ENCODE peak calls at places on chromosomes 16 and 17, in seven cellular contexts. One of them, this sample, is unnamed.

GRCh38 chr17:9672691-9673090 is 27.4 kb downstream of the USP43 start:
- DNase-seq in lung: no peak
- DNase-seq in heart left ventricle: no peak
- DNase-seq in right lobe of liver: no peak
- DNase-seq in CD4-positive, alpha-beta memory T cell: no peak
- DNase-seq in aorta: no peak
- DNase-seq in Caco-2: peak; percentile 38
- DNase-seq in this sample: no peak

GRCh38 chr17:82434216-82434565 is 15.8 kb upstream of the OGFOD3 start:
- DNase-seq in aorta: peak; percentile 54
- DNase-seq in lung: no peak
- DNase-seq in CD4-positive, alpha-beta memory T cell: no peak
- DNase-seq in Caco-2: no peak
- DNase-seq in right lobe of liver: no peak
- DNase-seq in heart left ventricle: no peak
- DNase-seq in this sample: no peak

GRCh38 chr17:59791603-59792457 is 84.4 kb downstream of the VMP1 start:
- DNase-seq in Caco-2: no peak
- DNase-seq in lung: no peak
- DNase-seq in CD4-positive, alpha-beta memory T cell: no peak
- DNase-seq in aorta: no peak
- DNase-seq in right lobe of liver: no peak
- DNase-seq in heart left ventricle: no peak
- DNase-seq in this sample: no peak

GRCh38 chr17:31696184-31696602 is 162.9 kb downstream of the COPRS start:
- DNase-seq in Caco-2: peak; percentile 72
- DNase-seq in lung: peak; percentile 50
- DNase-seq in heart left ventricle: peak; percentile 92
- DNase-seq in aorta: peak; percentile 92
- DNase-seq in CD4-positive, alpha-beta memory T cell: no peak
- DNase-seq in right lobe of liver: peak; percentile 69
- DNase-seq in this sample: peak; percentile 61

GRCh38 chr16:88582912-88583575 is 12.8 kb downstream of the ZC3H18 start:
- DNase-seq in CD4-positive, alpha-beta memory T cell: no peak
- DNase-seq in Caco-2: no peak
- DNase-seq in aorta: no peak
- DNase-seq in lung: no peak
- DNase-seq in right lobe of liver: no peak
- DNase-seq in heart left ventricle: no peak
- DNase-seq in this sample: no peak

GRCh38 chr17:45923511-45924268 is 29.3 kb downstream of the MAPT start:
- DNase-seq in heart left ventricle: no peak
- DNase-seq in aorta: no peak
- DNase-seq in Caco-2: no peak
- DNase-seq in lung: no peak
- DNase-seq in CD4-positive, alpha-beta memory T cell: no peak
- DNase-seq in right lobe of liver: no peak
- DNase-seq in this sample: peak; percentile 65

GRCh38 chr16:19804538-19805323 is 79.9 kb downstream of the GPRC5B start:
- DNase-seq in right lobe of liver: no peak
- DNase-seq in CD4-positive, alpha-beta memory T cell: peak; percentile 48
- DNase-seq in Caco-2: no peak
- DNase-seq in heart left ventricle: peak; percentile 84
- DNase-seq in aorta: peak; percentile 81
- DNase-seq in lung: peak; percentile 59
- DNase-seq in this sample: peak; percentile 43

GRCh38 chr17:17849863-17850373 is 13.1 kb upstream of the SREBF1 start:
- DNase-seq in Caco-2: no peak
- DNase-seq in aorta: peak; percentile 79
- DNase-seq in right lobe of liver: no peak
- DNase-seq in lung: no peak
- DNase-seq in CD4-positive, alpha-beta memory T cell: peak; percentile 80
- DNase-seq in heart left ventricle: peak; percentile 61
- DNase-seq in this sample: peak; percentile 83

DNA sequence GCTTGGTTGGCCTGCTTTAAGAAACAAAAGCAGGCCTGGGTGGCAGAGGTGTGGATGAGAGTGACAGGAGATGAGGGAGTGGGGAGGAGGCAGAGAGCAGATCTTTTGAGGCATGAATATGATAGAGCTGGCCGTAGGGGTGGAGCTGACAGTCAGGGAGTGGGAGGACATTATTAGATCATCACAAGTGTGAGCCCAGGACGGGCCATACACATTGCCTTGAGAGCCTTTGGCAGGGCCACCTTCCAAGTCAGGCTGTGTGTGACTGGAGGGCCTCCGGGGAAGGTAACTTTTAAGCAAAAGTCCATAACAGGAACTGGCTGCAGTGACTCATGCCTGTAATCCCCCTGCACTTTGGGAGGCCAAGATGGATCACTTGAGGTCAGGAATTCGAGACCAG is 26.3 kb downstream of the GINS3 start:
- DNase-seq in Caco-2: peak; percentile 14
- DNase-seq in CD4-positive, alpha-beta memory T cell: no peak
- DNase-seq in heart left ventricle: peak; percentile 89
- DNase-seq in right lobe of liver: no peak
- DNase-seq in lung: no peak
- DNase-seq in aorta: no peak
- DNase-seq in this sample: peak; percentile 67
- H3K4me1 ChIP-seq in Caco-2: no peaks in the 10 kb centered on the region
- H3K4me1 ChIP-seq in CD4-positive, alpha-beta memory T cell: no peaks in the 10 kb centered on the region
- H3K4me1 ChIP-seq in heart left ventricle: no peaks in the 10 kb centered on the region
- H3K4me1 ChIP-seq in right lobe of liver: no peaks in the 10 kb centered on the region
- H3K4me1 ChIP-seq in lung: no peaks in the 10 kb centered on the region
- H3K4me1 ChIP-seq in aorta: no peaks in the 10 kb centered on the region
- H3K4me1 ChIP-seq in this sample: peaks cover 23% of the 10 kb centered on the region

GRCh38 chr17:79028496-79029326 is 4.7 kb downstream of the C1QTNF1 start:
- DNase-seq in aorta: peak; percentile 32
- DNase-seq in CD4-positive, alpha-beta memory T cell: no peak
- DNase-seq in heart left ventricle: no peak
- DNase-seq in lung: no peak
- DNase-seq in right lobe of liver: no peak
- DNase-seq in Caco-2: peak; percentile 32
- DNase-seq in this sample: no peak

GRCh38 chr17:79029327-79030009 is 5.5 kb downstream of the C1QTNF1 start:
- DNase-seq in heart left ventricle: no peak
- DNase-seq in lung: no peak
- DNase-seq in aorta: no peak
- DNase-seq in CD4-positive, alpha-beta memory T cell: no peak
- DNase-seq in right lobe of liver: no peak
- DNase-seq in Caco-2: peak; percentile 11
- DNase-seq in this sample: no peak

GRCh38 chr17:79026345-79027273 is 2.6 kb downstream of the C1QTNF1 start:
- DNase-seq in right lobe of liver: no peak
- DNase-seq in lung: no peak
- DNase-seq in aorta: peak; percentile 50
- DNase-seq in CD4-positive, alpha-beta memory T cell: no peak
- DNase-seq in Caco-2: peak; percentile 75
- DNase-seq in heart left ventricle: peak; percentile 82
- DNase-seq in this sample: peak; percentile 34

GRCh38 chr17:79027925-79028491 is 4.0 kb downstream of the C1QTNF1 start:
- DNase-seq in lung: no peak
- DNase-seq in right lobe of liver: no peak
- DNase-seq in CD4-positive, alpha-beta memory T cell: no peak
- DNase-seq in Caco-2: peak; percentile 30
- DNase-seq in aorta: peak; percentile 83
- DNase-seq in heart left ventricle: no peak
- DNase-seq in this sample: no peak

DNA sequence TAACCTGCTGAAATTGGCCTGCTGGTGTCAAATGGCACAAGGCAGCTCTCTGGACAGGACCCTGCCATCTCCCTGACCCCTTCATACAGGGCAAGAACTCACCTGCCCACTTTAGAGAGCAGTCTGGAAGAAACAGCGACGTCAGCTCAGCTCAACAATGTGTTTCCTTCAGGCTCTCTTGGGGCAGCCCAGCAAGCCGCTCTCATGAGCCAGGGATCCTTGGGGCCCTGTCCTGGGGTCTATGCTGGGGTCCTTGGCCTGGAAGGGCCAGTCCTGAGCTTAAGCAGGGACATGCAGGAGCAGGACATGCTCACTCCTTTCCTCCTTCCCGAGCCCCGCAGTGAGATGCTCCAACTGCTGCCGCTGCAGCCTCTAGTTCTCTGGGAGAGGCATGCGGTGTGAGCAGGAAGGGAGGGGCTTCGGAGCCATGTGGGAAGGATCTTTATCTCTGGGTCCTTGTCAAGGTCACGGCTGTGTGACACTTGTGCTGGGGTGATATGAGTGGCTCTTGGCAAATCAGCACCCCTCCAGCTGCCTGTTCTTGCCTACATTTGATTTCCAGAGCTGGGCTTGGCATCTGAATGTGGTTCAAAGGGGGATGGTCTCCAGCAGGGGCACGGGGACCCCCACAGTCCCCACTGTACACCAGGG is 3.4 kb downstream of the C1QTNF1 start:
- DNase-seq in right lobe of liver: no peak
- DNase-seq in CD4-positive, alpha-beta memory T cell: no peak
- DNase-seq in Caco-2: peak; percentile 71
- DNase-seq in lung: no peak
- DNase-seq in heart left ventricle: peak; percentile 71
- DNase-seq in aorta: peak; percentile 52
- DNase-seq in this sample: no peak
- H3K4me1 ChIP-seq in right lobe of liver: no peaks in the 10 kb centered on the region
- H3K4me1 ChIP-seq in CD4-positive, alpha-beta memory T cell: peaks cover 13% of the 10 kb centered on the region
- H3K4me1 ChIP-seq in Caco-2: peaks cover 44% of the 10 kb centered on the region
- H3K4me1 ChIP-seq in lung: peaks cover 10% of the 10 kb centered on the region
- H3K4me1 ChIP-seq in heart left ventricle: peaks cover 4% of the 10 kb centered on the region
- H3K4me1 ChIP-seq in aorta: no peaks in the 10 kb centered on the region
- H3K4me1 ChIP-seq in this sample: peaks cover 47% of the 10 kb centered on the region

DNA sequence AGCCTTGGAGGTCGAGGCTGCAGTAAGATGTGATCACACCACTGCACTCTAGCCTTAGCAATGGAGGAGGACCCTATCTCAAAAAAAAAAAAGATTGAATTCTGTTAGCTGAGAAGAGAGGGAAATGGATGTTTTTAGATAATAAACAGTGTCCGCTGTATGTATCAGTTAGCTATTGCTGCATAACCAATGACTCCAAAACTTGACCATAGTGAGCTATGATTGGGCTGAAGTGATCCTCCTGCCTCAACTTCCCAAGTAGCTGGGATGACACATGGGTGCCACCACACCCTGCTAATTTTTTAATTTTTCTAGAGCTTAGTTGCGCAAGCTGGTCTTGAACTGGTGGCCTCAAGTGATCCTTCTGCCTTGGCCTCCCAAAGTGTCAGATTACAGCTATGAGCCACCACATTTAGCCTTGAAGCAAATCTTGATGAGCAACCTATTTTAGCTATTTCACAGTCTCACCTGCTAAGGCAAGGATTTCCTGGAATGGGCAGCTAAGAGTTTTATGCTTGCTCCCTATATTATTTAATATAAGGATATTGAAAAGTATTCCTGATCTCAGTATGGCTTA is 68.3 kb upstream of the ATF7IP2 start:
- DNase-seq in aorta: no peak
- DNase-seq in CD4-positive, alpha-beta memory T cell: no peak
- DNase-seq in right lobe of liver: no peak
- DNase-seq in lung: no peak
- DNase-seq in Caco-2: no peak
- DNase-seq in heart left ventricle: no peak
- DNase-seq in this sample: no peak
- H3K4me1 ChIP-seq in aorta: no peaks in the 10 kb centered on the region
- H3K4me1 ChIP-seq in CD4-positive, alpha-beta memory T cell: peaks cover 8% of the 10 kb centered on the region
- H3K4me1 ChIP-seq in right lobe of liver: no peaks in the 10 kb centered on the region
- H3K4me1 ChIP-seq in lung: no peaks in the 10 kb centered on the region
- H3K4me1 ChIP-seq in Caco-2: peaks cover 50% of the 10 kb centered on the region
- H3K4me1 ChIP-seq in heart left ventricle: no peaks in the 10 kb centered on the region
- H3K4me1 ChIP-seq in this sample: no peaks in the 10 kb centered on the region

DNA sequence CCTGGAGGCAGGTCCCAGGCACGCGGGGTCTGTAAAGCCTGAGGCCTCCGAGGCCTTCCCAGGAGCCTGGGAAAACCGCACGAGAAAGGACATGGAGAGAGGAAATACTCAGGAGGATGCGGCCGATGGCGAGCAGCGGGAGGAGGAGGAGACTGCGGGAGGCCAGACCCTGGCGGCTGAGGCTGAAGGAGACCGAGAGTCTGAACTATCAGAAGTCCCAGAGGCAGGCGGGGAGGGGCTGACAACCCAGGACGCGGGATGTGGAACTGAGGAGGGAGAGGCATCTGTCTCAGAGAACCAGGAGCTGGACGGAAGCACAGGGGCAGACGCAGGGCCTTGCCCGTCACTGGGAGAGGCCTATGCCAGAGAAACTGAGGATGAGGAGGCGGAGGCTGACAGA is 2.4 kb downstream of the APOBR start:
- DNase-seq in lung: no peak
- DNase-seq in heart left ventricle: no peak
- DNase-seq in CD4-positive, alpha-beta memory T cell: no peak
- DNase-seq in right lobe of liver: no peak
- DNase-seq in Caco-2: no peak
- DNase-seq in aorta: no peak
- DNase-seq in this sample: no peak
- H3K4me1 ChIP-seq in lung: no peaks in the 10 kb centered on the region
- H3K4me1 ChIP-seq in heart left ventricle: no peaks in the 10 kb centered on the region
- H3K4me1 ChIP-seq in CD4-positive, alpha-beta memory T cell: peaks cover 52% of the 10 kb centered on the region
- H3K4me1 ChIP-seq in right lobe of liver: no peaks in the 10 kb centered on the region
- H3K4me1 ChIP-seq in Caco-2: no peaks in the 10 kb centered on the region
- H3K4me1 ChIP-seq in aorta: no peaks in the 10 kb centered on the region
- H3K4me1 ChIP-seq in this sample: no peaks in the 10 kb centered on the region

GRCh38 chr16:48592839-48593429 is 17.0 kb downstream of the N4BP1 start:
- DNase-seq in aorta: no peak
- DNase-seq in Caco-2: no peak
- DNase-seq in heart left ventricle: no peak
- DNase-seq in lung: no peak
- DNase-seq in right lobe of liver: no peak
- DNase-seq in CD4-positive, alpha-beta memory T cell: no peak
- DNase-seq in this sample: no peak
- H3K4me1 ChIP-seq in aorta: peaks cover 6% of the 10 kb centered on the region
- H3K4me1 ChIP-seq in Caco-2: no peaks in the 10 kb centered on the region
- H3K4me1 ChIP-seq in heart left ventricle: no peaks in the 10 kb centered on the region
- H3K4me1 ChIP-seq in lung: peaks cover 29% of the 10 kb centered on the region
- H3K4me1 ChIP-seq in right lobe of liver: no peaks in the 10 kb centered on the region
- H3K4me1 ChIP-seq in CD4-positive, alpha-beta memory T cell: peaks cover 41% of the 10 kb centered on the region
- H3K4me1 ChIP-seq in this sample: peaks cover 14% of the 10 kb centered on the region

This sample was measured in gastrocnemius medialis.